ENCODE peak calls at places on chromosomes 2 and 18, in seven cellular contexts. One of them, this sample, is unnamed.

GRCh38 chr2:133821107-133821760 is 253.0 kb upstream of the NCKAP5 start:
- DNase-seq in right cardiac atrium: no peak
- DNase-seq in dorsolateral prefrontal cortex: no peak
- DNase-seq in NCI-H460: no peak
- DNase-seq in T-cell: no peak
- DNase-seq in mesendoderm: no peak
- DNase-seq in GM23338: no peak
- DNase-seq in this sample: no peak

GRCh38 chr2:33090553-33091134 is 143.9 kb downstream of the LTBP1 start:
- DNase-seq in mesendoderm: no peak
- DNase-seq in right cardiac atrium: no peak
- DNase-seq in GM23338: no peak
- DNase-seq in T-cell: no peak
- DNase-seq in NCI-H460: no peak
- DNase-seq in dorsolateral prefrontal cortex: no peak
- DNase-seq in this sample: no peak

GRCh38 chr2:201257381-201257940 is 2.9 kb upstream of the CASP8 start:
- DNase-seq in mesendoderm: peak
- DNase-seq in NCI-H460: no peak
- DNase-seq in right cardiac atrium: no peak
- DNase-seq in T-cell: peak
- DNase-seq in GM23338: no peak
- DNase-seq in dorsolateral prefrontal cortex: no peak
- DNase-seq in this sample: peak

GRCh38 chr2:49129034-49129433 is 25.3 kb downstream of the FSHR start:
- DNase-seq in NCI-H460: no peak
- DNase-seq in GM23338: no peak
- DNase-seq in T-cell: no peak
- DNase-seq in right cardiac atrium: no peak
- DNase-seq in dorsolateral prefrontal cortex: no peak
- DNase-seq in mesendoderm: peak
- DNase-seq in this sample: no peak

GRCh38 chr2:1482981-1483380 is 69.7 kb downstream of the TPO start:
- DNase-seq in mesendoderm: no peak
- DNase-seq in GM23338: no peak
- DNase-seq in dorsolateral prefrontal cortex: no peak
- DNase-seq in T-cell: no peak
- DNase-seq in NCI-H460: no peak
- DNase-seq in right cardiac atrium: no peak
- DNase-seq in this sample: no peak

GRCh38 chr18:70273021-70273420 is 15.8 kb upstream of the SOCS6 start:
- DNase-seq in dorsolateral prefrontal cortex: no peak
- DNase-seq in mesendoderm: no peak
- DNase-seq in NCI-H460: no peak
- DNase-seq in GM23338: no peak
- DNase-seq in T-cell: no peak
- DNase-seq in right cardiac atrium: no peak
- DNase-seq in this sample: no peak

GRCh38 chr2:16005819-16006536 is 65.6 kb downstream of the MYCN start:
- DNase-seq in mesendoderm: peak
- DNase-seq in dorsolateral prefrontal cortex: no peak
- DNase-seq in GM23338: no peak
- DNase-seq in T-cell: no peak
- DNase-seq in NCI-H460: no peak
- DNase-seq in right cardiac atrium: no peak
- DNase-seq in this sample: no peak

GRCh38 chr18:7158201-7158600 is 40.6 kb upstream of the LAMA1 start:
- DNase-seq in mesendoderm: peak
- DNase-seq in dorsolateral prefrontal cortex: no peak
- DNase-seq in right cardiac atrium: no peak
- DNase-seq in GM23338: no peak
- DNase-seq in T-cell: no peak
- DNase-seq in NCI-H460: peak
- DNase-seq in this sample: no peak

GRCh38 chr2:52220393-52220792 is 1188.5 kb upstream of the NRXN1 start:
- DNase-seq in dorsolateral prefrontal cortex: no peak
- DNase-seq in mesendoderm: no peak
- DNase-seq in T-cell: no peak
- DNase-seq in right cardiac atrium: no peak
- DNase-seq in NCI-H460: no peak
- DNase-seq in GM23338: no peak
- DNase-seq in this sample: no peak

GRCh38 chr2:21057097-21057496 is 13.2 kb upstream of the APOB start:
- DNase-seq in dorsolateral prefrontal cortex: no peak
- DNase-seq in NCI-H460: no peak
- DNase-seq in right cardiac atrium: no peak
- DNase-seq in mesendoderm: no peak
- DNase-seq in T-cell: no peak
- DNase-seq in GM23338: no peak
- DNase-seq in this sample: no peak

GRCh38 chr2:190836767-190837166 is 43.9 kb upstream of the GLS start:
- DNase-seq in NCI-H460: no peak
- DNase-seq in GM23338: no peak
- DNase-seq in dorsolateral prefrontal cortex: no peak
- DNase-seq in right cardiac atrium: no peak
- DNase-seq in mesendoderm: no peak
- DNase-seq in T-cell: no peak
- DNase-seq in this sample: no peak

GRCh38 chr2:108215794-108216211 is 24.0 kb upstream of the SULT1C3 start:
- DNase-seq in right cardiac atrium: no peak
- DNase-seq in mesendoderm: peak
- DNase-seq in GM23338: peak
- DNase-seq in dorsolateral prefrontal cortex: no peak
- DNase-seq in NCI-H460: peak
- DNase-seq in T-cell: no peak
- DNase-seq in this sample: no peak

GRCh38 chr2:71064110-71064611 is 4.3 kb upstream of the NAGK start:
- DNase-seq in T-cell: no peak
- DNase-seq in NCI-H460: no peak
- DNase-seq in mesendoderm: no peak
- DNase-seq in right cardiac atrium: no peak
- DNase-seq in dorsolateral prefrontal cortex: no peak
- DNase-seq in GM23338: no peak
- DNase-seq in this sample: no peak

GRCh38 chr18:79939096-79939495 is 12.4 kb downstream of the SLC66A2 start:
- DNase-seq in dorsolateral prefrontal cortex: no peak
- DNase-seq in T-cell: no peak
- DNase-seq in NCI-H460: no peak
- DNase-seq in right cardiac atrium: no peak
- DNase-seq in GM23338: no peak
- DNase-seq in mesendoderm: no peak
- DNase-seq in this sample: peak

GRCh38 chr18:75041586-75041985 is 167.4 kb downstream of the PTGR3 start:
- DNase-seq in right cardiac atrium: no peak
- DNase-seq in mesendoderm: no peak
- DNase-seq in GM23338: peak
- DNase-seq in NCI-H460: no peak
- DNase-seq in T-cell: no peak
- DNase-seq in dorsolateral prefrontal cortex: no peak
- DNase-seq in this sample: peak

GRCh38 chr2:204645018-204645775 is 99.9 kb downstream of the PARD3B start:
- DNase-seq in dorsolateral prefrontal cortex: no peak
- DNase-seq in GM23338: no peak
- DNase-seq in right cardiac atrium: no peak
- DNase-seq in mesendoderm: no peak
- DNase-seq in NCI-H460: peak
- DNase-seq in T-cell: no peak
- DNase-seq in this sample: no peak

GRCh38 chr2:27806311-27807059 is 35.0 kb downstream of the MRPL33 start:
- DNase-seq in dorsolateral prefrontal cortex: no peak
- DNase-seq in NCI-H460: no peak
- DNase-seq in T-cell: no peak
- DNase-seq in GM23338: no peak
- DNase-seq in mesendoderm: no peak
- DNase-seq in right cardiac atrium: no peak
- DNase-seq in this sample: no peak

GRCh38 chr2:240898108-240898730 is 2.3 kb upstream of the MAB21L4 start:
- DNase-seq in T-cell: no peak
- DNase-seq in mesendoderm: no peak
- DNase-seq in right cardiac atrium: peak
- DNase-seq in GM23338: no peak
- DNase-seq in dorsolateral prefrontal cortex: no peak
- DNase-seq in NCI-H460: no peak
- DNase-seq in this sample: peak

GRCh38 chr2:15840969-15841368 is 99.4 kb upstream of the MYCN start:
- DNase-seq in NCI-H460: no peak
- DNase-seq in mesendoderm: no peak
- DNase-seq in T-cell: no peak
- DNase-seq in dorsolateral prefrontal cortex: no peak
- DNase-seq in GM23338: no peak
- DNase-seq in right cardiac atrium: no peak
- DNase-seq in this sample: no peak

GRCh38 chr2:233061591-233062446 is 1.7 kb downstream of the INPP5D start:
- DNase-seq in NCI-H460: no peak
- DNase-seq in right cardiac atrium: peak
- DNase-seq in GM23338: peak
- DNase-seq in mesendoderm: peak
- DNase-seq in dorsolateral prefrontal cortex: no peak
- DNase-seq in T-cell: no peak
- DNase-seq in this sample: peak

GRCh38 chr2:71859211-71859847 is 288.3 kb downstream of the CYP26B1 start:
- DNase-seq in dorsolateral prefrontal cortex: no peak
- DNase-seq in T-cell: no peak
- DNase-seq in GM23338: no peak
- DNase-seq in mesendoderm: no peak
- DNase-seq in right cardiac atrium: no peak
- DNase-seq in NCI-H460: no peak
- DNase-seq in this sample: no peak

GRCh38 chr2:171327043-171327496 is 106.7 kb downstream of the METTL8 start:
- DNase-seq in dorsolateral prefrontal cortex: no peak
- DNase-seq in GM23338: peak
- DNase-seq in right cardiac atrium: no peak
- DNase-seq in NCI-H460: no peak
- DNase-seq in T-cell: no peak
- DNase-seq in mesendoderm: peak
- DNase-seq in this sample: no peak

GRCh38 chr2:54557601-54558187 is 101.6 kb downstream of the SPTBN1 start:
- DNase-seq in mesendoderm: peak
- DNase-seq in T-cell: peak
- DNase-seq in GM23338: peak
- DNase-seq in NCI-H460: peak
- DNase-seq in dorsolateral prefrontal cortex: no peak
- DNase-seq in right cardiac atrium: peak
- DNase-seq in this sample: peak